ENCODE peak calls at places on chromosome X, in seven cellular contexts. H is H9; W is glutamatergic neuron; D is effector memory CD8-positive, alpha-beta T cell; T is stimulated activated naive CD8-positive, alpha-beta T cell treated with anti-CD3 and anti-CD28 coated beads, Interleukin-15, amount 100 ng/mL, for 72 hours; A is Peyer's patch; V is HEK293T. S is an unnamed sample.

GRCh38 chrX:24153175-24153795 is 3.8 kb downstream of the ZFX start:
- DNase-seq in H (peak; percentile 61), W (peak; percentile 17), D (no peak), T (no peak), A (no peak), V (no peak), S (no peak)

GRCh38 chrX:39337461-39337860 is 536.2 kb downstream of the MID1IP1 start:
- DNase-seq in H (no peak), W (no peak), D (no peak), T (no peak), A (no peak), V (no peak), S (no peak)

GRCh38 chrX:15694968-15695451 is 30.4 kb upstream of the CLTRN start:
- DNase-seq in H (no peak), W (no peak), D (no peak), T (no peak), A (no peak), V (no peak), S (no peak)

GRCh38 chrX:15956684-15957083 is 102.1 kb upstream of the AP1S2 start:
- DNase-seq in H (peak; percentile 78), W (no peak), D (no peak), T (no peak), A (no peak), V (no peak), S (no peak)

GRCh38 chrX:120271218-120271617 is 20.6 kb downstream of the ZBTB33 start:
- DNase-seq in H (no peak), W (no peak), D (no peak), T (no peak), A (no peak), V (no peak), S (no peak)

GRCh38 chrX:38807873-38808272 is 6.6 kb downstream of the MID1IP1 start:
- DNase-seq in H (no peak), W (no peak), D (no peak), T (no peak), A (no peak), V (no peak), S (no peak)

GRCh38 chrX:2689773-2690666 is 1.1 kb upstream of the CD99 start:
- DNase-seq in H (no peak), W (no peak), D (no peak), T (no peak), A (no peak), V (no peak), S (no peak)

GRCh38 chrX:106906361-106906760 is 3.2 kb upstream of the RIPPLY1 start:
- DNase-seq in H (no peak), W (no peak), D (no peak), T (no peak), A (no peak), V (no peak), S (peak; percentile 46)

GRCh38 chrX:140701480-140701879 is 8.1 kb upstream of the LINC00632 start:
- DNase-seq in H (no peak), W (no peak), D (no peak), T (no peak), A (no peak), V (peak; percentile 35), S (no peak)

GRCh38 chrX:38175140-38175539 is 45.5 kb downstream of the SRPX start:
- DNase-seq in H (peak; percentile 67), W (peak; percentile 27), D (no peak), T (no peak), A (no peak), V (peak; percentile 76), S (peak; percentile 47)

GRCh38 chrX:76538860-76539259 is 111.3 kb downstream of the MAGEE1 start:
- DNase-seq in H (peak; percentile 39), W (no peak), D (no peak), T (no peak), A (no peak), V (no peak), S (no peak)

GRCh38 chrX:153887385-153887784 is 1.4 kb upstream of the L1CAM start:
- DNase-seq in H (no peak), W (no peak), D (no peak), T (no peak), A (no peak), V (no peak), S (no peak)

GRCh38 chrX:21745756-21746155 is 12.2 kb downstream of the SMPX start:
- DNase-seq in H (no peak), W (peak; percentile 52), D (peak; percentile 1), T (peak; percentile 13), A (peak; percentile 17), V (peak; percentile 28), S (no peak)

GRCh38 chrX:103791233-103791632 is 14.6 kb downstream of the PLP1 start:
- DNase-seq in H (no peak), W (no peak), D (no peak), T (no peak), A (no peak), V (peak; percentile 43), S (no peak)

GRCh38 chrX:56564921-56565861 is 1.8 kb downstream of the UBQLN2 start:
- DNase-seq in H (no peak), W (peak; percentile 17), D (no peak), T (peak; percentile 21), A (no peak), V (no peak), S (no peak)

GRCh38 chrX:120456973-120457372 is 12.1 kb downstream of the LAMP2 start:
- DNase-seq in H (no peak), W (no peak), D (no peak), T (no peak), A (no peak), V (no peak), S (no peak)

GRCh38 chrX:44731160-44731559 is 112.7 kb upstream of the DUSP21 start:
- DNase-seq in H (no peak), W (no peak), D (no peak), T (no peak), A (no peak), V (no peak), S (no peak)

GRCh38 chrX:106927700-106928099 is 7.5 kb downstream of the CLDN2 start:
- DNase-seq in H (no peak), W (no peak), D (no peak), T (no peak), A (no peak), V (no peak), S (no peak)

GRCh38 chrX:9730078-9730477 is 35.6 kb downstream of the GPR143 start:
- DNase-seq in H (no peak), W (no peak), D (no peak), T (no peak), A (no peak), V (no peak), S (no peak)

GRCh38 chrX:15336023-15336413 is 695 bp upstream of the PIGA start:
- DNase-seq in H (no peak), W (no peak), D (peak; percentile 45), T (peak; percentile 61), A (no peak), V (no peak), S (no peak)

GRCh38 chrX:71955530-71956120 is 45.0 kb downstream of the NHSL2 start:
- DNase-seq in H (no peak), W (no peak), D (no peak), T (no peak), A (no peak), V (peak; percentile 5), S (no peak)

GRCh38 chrX:48894891-48895290 is 2.7 kb downstream of the TIMM17B start:
- DNase-seq in H (no peak), W (no peak), D (no peak), T (no peak), A (no peak), V (no peak), S (no peak)

GRCh38 chrX:153703036-153703370 is 15.3 kb downstream of the SLC6A8 start:
- DNase-seq in H (no peak), W (no peak), D (no peak), T (no peak), A (no peak), V (no peak), S (no peak)

S was measured in ureter.